ENCODE peak calls at places on chromosomes 4 and X, in four cellular contexts. One of them, this sample, is unnamed.

GRCh38 chrX:33065415-33065814 is 145.9 kb downstream of the DMD start:
- DNase-seq in HepG2: no peak
- DNase-seq in K562: no peak
- DNase-seq in A549: no peak
- DNase-seq in this sample: no peak

GRCh38 chrX:13937370-13938052 is 92.2 kb downstream of the GEMIN8 start:
- DNase-seq in K562: no peak
- DNase-seq in A549: no peak
- DNase-seq in HepG2: no peak
- DNase-seq in this sample: peak

GRCh38 chrX:114798902-114799301 is 215.0 kb downstream of the HTR2C start:
- DNase-seq in K562: no peak
- DNase-seq in HepG2: no peak
- DNase-seq in A549: no peak
- DNase-seq in this sample: no peak

GRCh38 chr4:33975996-33976395 is 2268.3 kb downstream of the ARAP2 start:
- DNase-seq in A549: no peak
- DNase-seq in HepG2: no peak
- DNase-seq in K562: no peak
- DNase-seq in this sample: no peak

GRCh38 chr4:101711590-101712255 is 78.8 kb upstream of the BANK1 start:
- DNase-seq in K562: no peak
- DNase-seq in A549: no peak
- DNase-seq in HepG2: no peak
- DNase-seq in this sample: no peak

GRCh38 chrX:70554081-70554480 is 109.4 kb downstream of the DLG3 start:
- DNase-seq in K562: no peak
- DNase-seq in HepG2: peak
- DNase-seq in A549: peak
- DNase-seq in this sample: peak

GRCh38 chr4:153955306-153955705 is 166.4 kb upstream of the SFRP2 start:
- DNase-seq in HepG2: no peak
- DNase-seq in K562: no peak
- DNase-seq in A549: no peak
- DNase-seq in this sample: no peak

GRCh38 chrX:440636-441035 is 53.9 kb upstream of the PPP2R3B start:
- DNase-seq in A549: no peak
- DNase-seq in HepG2: no peak
- DNase-seq in K562: no peak
- DNase-seq in this sample: no peak

GRCh38 chr4:14264437-14264836 is 636.9 kb upstream of the BOD1L1 start:
- DNase-seq in K562: no peak
- DNase-seq in A549: peak
- DNase-seq in HepG2: no peak
- DNase-seq in this sample: peak
- TF ChIP-seq MAZ in K562: no peak
- TF ChIP-seq MAZ in A549: no peak
- TF ChIP-seq MAZ in HepG2: no peak
- TF ChIP-seq MAZ in this sample: no peak

DNA sequence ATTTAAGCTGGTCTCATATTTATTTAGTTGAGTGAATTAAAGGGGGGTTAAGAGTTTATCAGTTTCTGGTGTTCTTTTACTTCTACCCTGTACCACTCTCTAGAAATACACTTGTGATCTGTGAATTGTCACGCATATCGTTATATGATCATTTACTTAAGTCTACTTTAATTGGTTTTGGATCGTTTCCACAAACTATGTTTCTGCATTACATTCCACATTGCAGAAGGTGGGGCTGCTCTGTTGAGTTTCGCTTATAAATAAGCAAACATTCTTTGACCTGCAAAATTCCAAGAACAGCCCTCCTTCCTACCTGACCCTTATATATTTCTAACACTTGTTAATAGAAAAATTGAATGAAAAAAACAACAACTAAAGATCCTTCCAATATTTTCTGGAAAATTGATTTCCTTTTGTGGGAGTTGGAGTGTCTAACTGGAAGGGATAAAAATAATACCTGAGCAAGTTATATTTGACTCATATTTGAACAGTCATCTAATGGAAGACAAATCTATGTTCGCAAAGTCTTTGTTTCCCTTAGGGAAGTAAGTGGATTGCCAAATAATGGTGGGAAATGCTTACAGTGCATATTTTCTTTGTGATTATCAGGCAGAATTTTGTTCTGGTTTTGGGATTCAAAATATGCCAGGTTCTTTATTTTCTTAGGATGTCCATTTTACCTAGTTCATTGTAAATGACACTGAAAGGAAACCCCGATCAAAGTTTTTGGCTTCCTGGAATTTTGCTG is 152.7 kb downstream of the RELL1 start:
- DNase-seq in K562: no peak
- DNase-seq in A549: no peak
- DNase-seq in HepG2: no peak
- DNase-seq in this sample: no peak
- TF ChIP-seq MAZ in K562: no peak
- TF ChIP-seq MAZ in A549: no peak
- TF ChIP-seq MAZ in HepG2: no peak
- TF ChIP-seq MAZ in this sample: no peak

GRCh38 chrX:66676990-66677389 is 38.1 kb upstream of the EDA2R start:
- DNase-seq in A549: no peak
- DNase-seq in K562: no peak
- DNase-seq in HepG2: no peak
- DNase-seq in this sample: peak
- TF ChIP-seq MAZ in A549: no peak
- TF ChIP-seq MAZ in K562: no peak
- TF ChIP-seq MAZ in HepG2: no peak
- TF ChIP-seq MAZ in this sample: no peak

GRCh38 chr4:20860878-20861277 is 160.6 kb downstream of the PACRGL start:
- DNase-seq in HepG2: no peak
- DNase-seq in A549: no peak
- DNase-seq in K562: no peak
- DNase-seq in this sample: no peak

GRCh38 chr4:20859097-20859781 is 159.0 kb downstream of the PACRGL start:
- DNase-seq in HepG2: no peak
- DNase-seq in K562: no peak
- DNase-seq in A549: no peak
- DNase-seq in this sample: no peak

DNA sequence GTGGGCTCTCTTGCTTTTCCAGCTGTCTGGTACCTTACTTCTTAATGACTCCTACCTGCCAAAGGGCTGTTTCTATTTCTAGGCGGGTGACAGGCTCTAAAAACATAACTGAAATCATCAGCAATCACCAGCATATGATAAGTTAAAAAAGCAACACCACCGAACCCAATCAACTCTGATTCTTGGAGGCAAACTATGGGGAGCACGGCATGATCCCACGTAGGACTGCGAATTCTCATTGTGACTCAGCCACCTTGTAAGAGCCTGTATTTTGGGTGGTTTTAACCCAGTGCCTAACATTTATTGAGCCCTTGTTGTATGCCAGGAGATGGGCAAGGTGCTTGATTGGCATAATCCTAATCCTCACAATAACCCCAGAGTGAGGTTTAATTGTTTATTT is 156.8 kb downstream of the PACRGL start:
- DNase-seq in A549: no peak
- DNase-seq in K562: no peak
- DNase-seq in HepG2: no peak
- DNase-seq in this sample: no peak
- TF ChIP-seq MAZ in A549: no peak
- TF ChIP-seq MAZ in K562: no peak
- TF ChIP-seq MAZ in HepG2: no peak
- TF ChIP-seq MAZ in this sample: no peak

DNA sequence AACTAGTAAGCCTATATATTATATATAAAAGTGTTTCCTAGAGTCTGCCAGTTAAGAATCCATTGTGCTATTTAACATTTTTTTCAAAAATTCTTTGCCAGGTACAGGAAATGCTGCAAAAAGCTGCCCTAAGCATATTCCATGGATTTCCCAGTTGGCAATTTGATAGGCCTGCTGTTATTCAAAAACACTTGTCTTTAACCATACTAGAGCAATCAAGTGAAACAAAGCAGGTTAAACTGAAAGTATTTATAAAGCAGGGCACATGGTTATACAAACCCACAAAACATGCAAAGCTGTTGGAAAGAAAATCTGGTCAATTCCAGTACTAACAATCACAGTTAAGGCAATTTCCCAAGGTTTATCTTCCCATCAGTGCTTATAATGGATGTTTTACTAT is 159.9 kb downstream of the UNC5C start:
- DNase-seq in K562: no peak
- DNase-seq in HepG2: no peak
- DNase-seq in A549: no peak
- DNase-seq in this sample: no peak
- TF ChIP-seq MAZ in K562: no peak
- TF ChIP-seq MAZ in HepG2: no peak
- TF ChIP-seq MAZ in A549: no peak
- TF ChIP-seq MAZ in this sample: no peak

GRCh38 chr4:105207386-105207785 is 60.7 kb downstream of the TET2 start:
- DNase-seq in K562: no peak
- DNase-seq in HepG2: no peak
- DNase-seq in A549: no peak
- DNase-seq in this sample: no peak
- TF ChIP-seq MAZ in K562: no peak
- TF ChIP-seq MAZ in HepG2: no peak
- TF ChIP-seq MAZ in A549: no peak
- TF ChIP-seq MAZ in this sample: no peak

GRCh38 chr4:84971319-84971932 is 4.9 kb upstream of the WDFY3 start:
- DNase-seq in A549: peak
- DNase-seq in K562: no peak
- DNase-seq in HepG2: peak
- DNase-seq in this sample: peak
- TF ChIP-seq MAZ in A549: no peak
- TF ChIP-seq MAZ in K562: no peak
- TF ChIP-seq MAZ in HepG2: no peak
- TF ChIP-seq MAZ in this sample: no peak

GRCh38 chrX:51837926-51838325 is 55.5 kb upstream of the MAGED1 start:
- DNase-seq in A549: no peak
- DNase-seq in K562: no peak
- DNase-seq in HepG2: no peak
- DNase-seq in this sample: peak
- TF ChIP-seq MAZ in A549: no peak
- TF ChIP-seq MAZ in K562: no peak
- TF ChIP-seq MAZ in HepG2: no peak
- TF ChIP-seq MAZ in this sample: no peak

GRCh38 chr4:108881190-108881589 is 118.3 kb upstream of the ETNPPL start:
- DNase-seq in K562: no peak
- DNase-seq in HepG2: no peak
- DNase-seq in A549: no peak
- DNase-seq in this sample: peak
- TF ChIP-seq MAZ in K562: no peak
- TF ChIP-seq MAZ in HepG2: no peak
- TF ChIP-seq MAZ in A549: no peak
- TF ChIP-seq MAZ in this sample: no peak

DNA sequence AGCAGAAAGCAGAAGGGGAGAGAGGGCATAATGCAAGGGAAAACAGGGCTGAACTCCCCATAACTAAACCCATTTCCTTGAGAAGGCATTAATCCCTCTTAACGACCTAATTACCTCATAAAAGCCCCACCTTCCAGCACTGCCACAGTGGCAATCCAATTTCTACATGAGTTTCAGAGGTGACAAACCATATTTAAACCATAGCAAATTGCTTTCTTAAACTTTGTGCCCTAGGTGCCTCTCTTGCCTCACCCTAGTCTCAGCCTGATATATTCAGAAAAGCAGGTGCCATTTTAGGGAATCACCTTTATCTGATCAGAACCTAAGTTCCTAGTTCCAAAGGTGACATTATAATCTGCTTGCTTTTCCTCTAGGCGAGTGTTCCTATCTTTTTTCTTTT is 48.9 kb downstream of the SLC34A2 start:
- DNase-seq in A549: no peak
- DNase-seq in K562: no peak
- DNase-seq in HepG2: no peak
- DNase-seq in this sample: no peak
- TF ChIP-seq MAZ in A549: no peak
- TF ChIP-seq MAZ in K562: no peak
- TF ChIP-seq MAZ in HepG2: no peak
- TF ChIP-seq MAZ in this sample: no peak